ENCODE peak calls at places on chromosomes 6 and 20, in six cellular contexts. F, L, H, J, U and B are unnamed samples.

GRCh38 chr20:60254901-60255411 is 296.7 kb downstream of the CDH26 start:
- DNase-seq in F (peak), H (no peak), L (no peak), U (peak), J (no peak), B (peak)

GRCh38 chr6:3919130-3919628 is 70.0 kb downstream of the FAM50B start:
- DNase-seq in L (no peak), J (no peak), U (peak), H (no peak), F (no peak), B (peak)

GRCh38 chr6:167571550-167571949 is 246.7 kb downstream of the TTLL2 start:
- DNase-seq in H (no peak), J (no peak), L (peak), F (peak), U (no peak), B (no peak)

GRCh38 chr6:91299544-91300491 is 712.9 kb upstream of the MAP3K7 start:
- DNase-seq in F (peak), U (no peak), H (no peak), J (no peak), L (peak), B (no peak)

GRCh38 chr6:89144358-89145041 is 1.4 kb upstream of the PM20D2 start:
- DNase-seq in J (peak), L (no peak), U (no peak), H (no peak), F (no peak), B (no peak)

GRCh38 chr6:2542858-2543218 is 207.9 kb downstream of the MYLK4 start:
- DNase-seq in L (no peak), J (peak), H (no peak), U (no peak), F (no peak), B (peak)

GRCh38 chr6:126228001-126228791 is 111.7 kb upstream of the CENPW start:
- DNase-seq in J (no peak), L (no peak), U (no peak), F (no peak), H (no peak), B (no peak)

GRCh38 chr20:63360850-63361497 is at the start of gene CHRNA4:
- DNase-seq in U (peak), J (no peak), L (no peak), F (no peak), H (no peak), B (no peak)

GRCh38 chr6:24660100-24660499 is 6.6 kb downstream of the TDP2 start:
- DNase-seq in F (no peak), U (no peak), H (no peak), J (no peak), L (no peak), B (peak)

GRCh38 chr6:52759085-52759484 is 4.2 kb downstream of the GSTA2 start:
- DNase-seq in H (no peak), U (no peak), F (no peak), J (no peak), L (no peak), B (no peak)

GRCh38 chr6:46290916-46291633 is 120.3 kb upstream of the ENPP5 start:
- DNase-seq in U (no peak), H (no peak), L (no peak), F (no peak), J (no peak), B (no peak)

GRCh38 chr6:163427498-163428254 is 13.2 kb downstream of the QKI start:
- DNase-seq in F (no peak), J (no peak), H (peak), U (peak), L (no peak), B (peak)

GRCh38 chr20:59580208-59580980 is 23.9 kb upstream of the PHACTR3 start:
- DNase-seq in L (peak), U (no peak), H (no peak), J (no peak), F (no peak), B (no peak)

GRCh38 chr6:114007451-114007953 is 36.6 kb upstream of the HDAC2 start:
- DNase-seq in U (no peak), J (no peak), F (no peak), L (no peak), H (no peak), B (no peak)

GRCh38 chr6:73666393-73666792 is 12.6 kb upstream of the SLC17A5 start:
- DNase-seq in H (no peak), L (no peak), J (no peak), U (no peak), F (no peak), B (no peak)

GRCh38 chr6:109062216-109062615 is 32.4 kb downstream of the SESN1 start:
- DNase-seq in F (no peak), U (no peak), L (no peak), H (no peak), J (no peak), B (no peak)

GRCh38 chr6:109060585-109060984 is 34.1 kb downstream of the SESN1 start:
- DNase-seq in L (no peak), H (no peak), J (no peak), F (no peak), U (no peak), B (peak)

GRCh38 chr6:109059148-109059547 is 35.5 kb downstream of the SESN1 start:
- DNase-seq in F (no peak), J (no peak), L (no peak), U (no peak), H (no peak), B (peak)

GRCh38 chr6:109058620-109059019 is 36.0 kb downstream of the SESN1 start:
- DNase-seq in H (no peak), U (no peak), F (no peak), J (no peak), L (no peak), B (no peak)

DNA sequence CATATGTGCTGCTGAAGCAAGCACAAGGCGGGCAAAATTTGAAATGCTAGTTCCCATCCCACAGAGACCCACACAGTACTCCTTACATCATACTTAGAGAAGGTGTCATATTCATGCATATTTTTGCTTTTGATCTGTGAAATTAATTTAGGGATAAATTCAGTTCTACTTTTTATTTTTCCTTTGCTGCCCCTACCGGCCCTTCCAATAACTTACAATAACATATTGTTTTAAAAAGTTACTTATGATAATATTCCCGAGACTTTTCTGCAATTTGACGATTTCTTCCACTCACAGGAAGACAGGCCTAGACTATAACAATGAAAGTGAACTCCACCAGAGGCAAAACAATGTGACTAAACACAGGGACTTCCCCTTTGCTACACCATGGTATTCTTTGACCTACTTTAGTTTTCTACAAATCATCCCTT is 35.0 kb downstream of the SESN1 start:
- DNase-seq in J (peak), U (peak), H (no peak), F (no peak), L (no peak), B (peak)
- TF ChIP-seq CTCF in J (no peak), U (no peak), H (no peak), F (peak), L (no peak), B (peak)

GRCh38 chr6:6362051-6362450 is 41.6 kb upstream of the F13A1 start:
- DNase-seq in J (no peak), U (no peak), L (no peak), H (no peak), F (no peak), B (no peak)

GRCh38 chr6:6365242-6365641 is 44.8 kb upstream of the F13A1 start:
- DNase-seq in J (no peak), L (no peak), U (no peak), H (no peak), F (no peak), B (no peak)

GRCh38 chr6:6368040-6368683 is 47.7 kb upstream of the F13A1 start:
- DNase-seq in U (no peak), L (no peak), J (no peak), H (no peak), F (no peak), B (no peak)

GRCh38 chr6:6368684-6369052 is 48.2 kb upstream of the F13A1 start:
- DNase-seq in F (no peak), L (no peak), H (no peak), U (no peak), J (no peak), B (no peak)

DNA sequence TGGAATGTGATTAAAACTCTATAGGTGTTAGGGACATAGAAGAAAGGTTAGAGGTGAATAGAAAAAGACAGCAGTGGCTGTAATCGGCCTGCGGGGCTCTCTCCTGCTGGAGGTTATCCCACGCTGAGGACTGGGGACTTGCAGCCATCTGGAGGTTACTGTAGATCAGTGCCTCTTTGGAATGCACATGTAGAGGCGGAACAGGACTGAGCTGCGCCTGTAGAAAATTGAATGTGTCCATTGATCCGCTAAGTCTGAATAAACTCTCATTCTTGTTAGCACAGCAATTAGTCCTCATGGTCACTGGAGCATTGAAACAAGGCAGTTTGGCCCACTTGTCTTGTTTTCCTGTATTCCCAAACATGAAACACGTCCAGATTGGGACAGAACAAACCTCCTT is 46.3 kb upstream of the F13A1 start:
- DNase-seq in H (no peak), J (no peak), U (no peak), F (no peak), L (no peak), B (no peak)
- TF ChIP-seq CTCF in H (no peak), J (no peak), U (no peak), F (no peak), L (no peak), B (no peak)

GRCh38 chr6:6131492-6132109 is 124.9 kb upstream of the NRN1 start:
- DNase-seq in J (peak), L (no peak), F (no peak), U (no peak), H (peak), B (peak)
- TF ChIP-seq CTCF in J (peak), L (no peak), F (no peak), U (peak), H (peak), B (peak)

DNA sequence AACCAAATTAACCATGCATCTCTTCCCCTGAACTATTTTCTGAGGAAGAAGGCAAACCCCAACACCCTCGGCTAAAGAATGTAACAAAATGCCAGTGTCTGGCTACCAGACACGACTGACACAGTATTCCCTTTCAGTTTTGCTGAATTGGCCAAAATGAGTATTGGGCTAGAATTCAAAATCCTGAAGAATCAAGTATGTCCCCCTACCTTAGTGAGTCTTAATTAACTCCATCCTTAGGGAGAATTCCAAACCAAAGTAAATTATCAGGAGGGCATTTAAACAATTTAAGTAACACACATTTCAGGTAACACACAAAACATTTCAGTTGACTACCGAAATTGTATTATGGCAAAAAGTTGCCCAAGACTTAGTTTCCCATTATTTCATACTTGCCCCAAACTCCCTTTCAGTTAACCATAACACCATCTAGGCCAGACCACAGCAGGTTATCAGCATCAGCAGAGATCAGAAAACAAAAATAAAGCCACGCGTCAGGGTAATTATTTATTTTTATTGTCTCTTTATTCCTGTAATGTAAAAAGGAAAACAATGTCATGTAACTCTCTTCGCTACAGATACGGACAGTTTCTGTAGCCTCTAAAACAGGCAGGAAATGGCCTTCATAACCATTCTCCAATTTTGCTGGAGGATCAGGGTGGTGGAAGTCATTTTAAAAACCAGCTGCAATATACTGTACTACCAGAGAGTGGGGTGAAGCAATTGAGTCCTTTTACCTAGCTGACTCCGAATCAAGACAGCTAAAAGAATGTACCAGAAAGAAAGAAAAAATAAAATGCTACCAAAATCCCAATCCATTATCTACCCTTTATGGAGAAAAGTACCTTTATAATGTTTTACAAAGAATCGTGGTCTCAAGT is 1.9 kb downstream of the SNX5 start:
- DNase-seq in F (no peak), L (no peak), U (no peak), H (no peak), J (no peak), B (peak)
- TF ChIP-seq CTCF in F (no peak), L (no peak), U (no peak), H (no peak), J (no peak), B (peak)

GRCh38 chr20:39424923-39425678 is 463.0 kb downstream of the DHX35 start:
- DNase-seq in U (no peak), L (no peak), F (no peak), H (no peak), J (no peak), B (no peak)

GRCh38 chr20:39433461-39433860 is 471.3 kb downstream of the DHX35 start:
- DNase-seq in F (no peak), J (no peak), H (no peak), U (no peak), L (no peak), B (peak)

GRCh38 chr20:39429716-39430115 is 467.6 kb downstream of the DHX35 start:
- DNase-seq in U (no peak), F (no peak), L (no peak), J (no peak), H (no peak), B (peak)
- TF ChIP-seq CTCF in U (peak), F (no peak), L (no peak), J (no peak), H (peak), B (peak)

DNA sequence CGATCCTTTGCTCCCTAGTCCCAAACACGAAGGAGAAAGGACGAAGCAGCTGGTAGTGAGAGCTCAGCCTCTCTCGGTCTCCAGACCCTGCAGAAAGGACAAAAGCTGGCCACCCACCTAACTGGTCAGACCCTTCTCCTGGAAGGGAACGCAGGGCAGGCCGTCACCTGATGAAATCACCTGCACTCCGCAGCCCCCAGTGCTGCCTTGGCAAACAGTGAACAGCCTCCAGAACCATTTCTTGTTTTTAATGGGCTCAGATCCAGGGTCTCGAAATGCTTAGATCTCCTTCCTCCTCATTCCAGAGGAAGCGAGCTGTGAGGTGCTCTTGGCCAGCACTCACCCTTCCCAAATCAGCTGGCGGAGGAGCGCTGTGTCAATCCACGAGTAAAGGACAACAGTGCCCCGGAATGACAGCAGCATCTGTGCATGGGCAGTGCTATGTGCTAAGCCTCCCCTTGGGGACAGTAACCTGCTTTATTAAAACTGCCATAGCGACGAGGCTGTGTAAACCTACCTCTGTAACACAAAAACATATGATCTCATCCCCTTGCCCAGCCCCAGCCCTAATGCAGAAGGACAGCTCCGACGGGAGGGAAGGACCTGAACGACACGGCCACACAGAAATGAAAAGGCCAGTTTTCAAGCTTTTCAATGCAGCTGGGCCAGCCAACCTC is 43.5 kb downstream of the SULF2 start:
- DNase-seq in L (no peak), J (no peak), F (no peak), H (no peak), U (no peak), B (no peak)
- TF ChIP-seq CTCF in L (no peak), J (no peak), F (no peak), H (no peak), U (no peak), B (no peak)

GRCh38 chr20:14337400-14338171 is at the start of gene FLRT3:
- DNase-seq in J (peak), U (peak), L (peak), H (peak), F (peak), B (peak)

GRCh38 chr20:14343658-14344057 is 6.2 kb upstream of the FLRT3 start:
- DNase-seq in F (no peak), J (no peak), U (no peak), L (no peak), H (no peak), B (no peak)

GRCh38 chr20:14344746-14345145 is 7.3 kb upstream of the FLRT3 start:
- DNase-seq in U (no peak), H (no peak), F (no peak), J (no peak), L (no peak), B (no peak)

GRCh38 chr20:14341782-14342181 is 4.4 kb upstream of the FLRT3 start:
- DNase-seq in H (no peak), L (no peak), U (no peak), F (no peak), J (no peak), B (no peak)

DNA sequence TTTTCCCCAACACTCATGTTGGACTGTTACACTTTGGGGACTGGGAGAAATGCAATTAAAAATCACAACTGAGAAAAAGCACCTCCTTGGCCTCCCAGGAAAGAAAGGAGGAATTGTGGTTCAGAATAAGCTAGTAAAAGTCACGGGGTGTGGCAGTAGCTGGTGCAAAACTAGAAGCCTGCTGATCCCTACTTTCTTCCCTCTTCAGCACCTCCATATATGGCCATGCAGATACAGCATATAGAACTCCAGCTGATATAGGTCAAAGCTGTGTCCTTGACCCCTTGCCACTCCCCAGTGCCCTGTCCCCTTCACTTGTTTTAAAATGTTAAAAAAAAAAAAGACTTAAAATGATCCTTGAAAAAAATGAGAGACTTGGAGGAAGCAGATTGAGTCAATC is 5.5 kb upstream of the FLRT3 start:
- DNase-seq in U (no peak), J (no peak), F (no peak), L (no peak), H (no peak), B (no peak)
- TF ChIP-seq CTCF in U (no peak), J (no peak), F (no peak), L (no peak), H (no peak), B (no peak)

DNA sequence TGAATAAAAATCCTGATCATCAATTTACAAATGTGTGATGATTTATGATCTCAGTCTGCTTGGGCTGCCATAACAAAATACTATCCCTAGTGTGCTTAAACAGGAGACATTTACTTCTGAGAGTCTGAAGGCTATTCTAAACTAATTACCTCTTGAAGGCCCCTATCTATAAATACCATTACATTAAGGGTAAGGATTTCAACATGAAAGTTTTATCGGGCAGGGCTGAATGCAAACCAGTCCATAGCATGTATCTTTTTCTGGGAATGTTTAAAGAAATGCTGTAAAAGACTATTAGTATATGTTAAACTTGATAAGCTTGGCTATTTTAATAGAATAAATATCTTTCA is 48.2 kb downstream of the TRDN start:
- DNase-seq in L (no peak), U (no peak), J (no peak), H (no peak), F (no peak), B (no peak)
- TF ChIP-seq CTCF in L (no peak), U (no peak), J (no peak), H (no peak), F (no peak), B (no peak)

DNA sequence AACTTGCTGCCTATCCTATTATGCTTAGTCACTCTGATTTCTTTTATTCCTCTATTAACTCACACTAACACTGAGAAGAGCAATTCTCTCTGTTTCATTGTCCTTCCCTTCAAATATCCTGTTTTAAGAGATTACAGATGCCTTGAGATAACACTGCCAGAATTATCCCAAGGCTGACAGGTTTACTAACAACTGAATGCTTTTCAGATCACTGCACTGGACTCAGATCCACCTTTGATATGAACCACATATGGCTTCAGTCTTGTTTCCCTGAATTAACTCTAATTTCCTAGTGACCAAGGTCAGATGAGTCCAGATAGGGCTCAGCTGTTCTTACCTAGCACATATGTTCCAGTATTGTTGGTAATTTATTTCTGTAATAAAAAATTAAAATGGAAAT is 633.1 kb downstream of the GRIK2 start:
- DNase-seq in L (no peak), H (no peak), U (no peak), F (no peak), J (no peak), B (no peak)
- TF ChIP-seq CTCF in L (no peak), H (no peak), U (no peak), F (no peak), J (no peak), B (no peak)